ENCODE peak calls at places on chromosomes 1 and 21, in four cellular contexts. X is activated CD4-positive, alpha-beta T cell treated with anti-CD3 and anti-CD28 coated beads for 48 hours; Y is stimulated activated CD4-positive, alpha-beta T cell treated with anti-CD3 and anti-CD28 coated beads, TNF-alpha, amount 100 ng/mL, for 1 hour; F is iris pigment epithelial cell. A is an unnamed sample.

GRCh38 chr1:24551290-24551859 is 4.5 kb upstream of the NCMAP start:
- DNase-seq in X (no peak), Y (no peak), F (no peak), A (no peak)

GRCh38 chr1:204369006-204369726 is 9.4 kb upstream of the PLEKHA6 start:
- DNase-seq in X (no peak), Y (no peak), F (no peak), A (no peak)

GRCh38 chr1:7388141-7388487 is 383.0 kb upstream of the VAMP3 start:
- DNase-seq in X (no peak), Y (no peak), F (no peak), A (no peak)

GRCh38 chr1:39573736-39574624 is 2.6 kb downstream of the PABPC4 start:
- DNase-seq in X (no peak), Y (no peak), F (peak), A (no peak)

GRCh38 chr21:41071410-41071809 is 96.5 kb upstream of the BACE2 start:
- DNase-seq in X (no peak), Y (no peak), F (no peak), A (no peak)

GRCh38 chr1:230609208-230609607 is 33.1 kb upstream of the COG2 start:
- DNase-seq in X (no peak), Y (no peak), F (no peak), A (no peak)

GRCh38 chr1:63618001-63618400 is 24.8 kb downstream of the PGM1 start:
- DNase-seq in X (no peak), Y (no peak), F (peak), A (no peak)

GRCh38 chr1:108609483-108610066 is 49.7 kb downstream of the EEIG2 start:
- DNase-seq in X (no peak), Y (no peak), F (peak), A (no peak)

GRCh38 chr1:171801395-171801990 is 20.0 kb downstream of the METTL13 start:
- DNase-seq in X (no peak), Y (no peak), F (peak), A (no peak)

GRCh38 chr1:209565759-209566678 is 17.5 kb upstream of the CAMK1G start:
- DNase-seq in X (peak), Y (peak), F (peak), A (peak)

GRCh38 chr1:204358605-204359004 is 1.1 kb downstream of the PLEKHA6 start:
- DNase-seq in X (no peak), Y (no peak), F (no peak), A (no peak)

GRCh38 chr1:77126309-77126708 is 92.9 kb downstream of the PIGK start:
- DNase-seq in X (peak), Y (no peak), F (peak), A (no peak)

GRCh38 chr1:244224487-244225430 is 173.7 kb downstream of the ZBTB18 start:
- DNase-seq in X (no peak), Y (no peak), F (peak), A (no peak)

GRCh38 chr21:44456207-44456914 is 1.1 kb downstream of the LRRC3 start:
- DNase-seq in X (no peak), Y (no peak), F (no peak), A (no peak)

GRCh38 chr1:234258071-234258470 is 115.2 kb upstream of the COA6 start:
- DNase-seq in X (no peak), Y (no peak), F (no peak), A (no peak)

GRCh38 chr1:183634429-183635065 is 1.0 kb downstream of the ARPC5 start:
- DNase-seq in X (no peak), Y (no peak), F (no peak), A (no peak)

GRCh38 chr21:44872266-44872567 is 1.3 kb downstream of the PTTG1IP start:
- DNase-seq in X (no peak), Y (no peak), F (no peak), A (no peak)

GRCh38 chr1:210024996-210025395 is 87.0 kb downstream of the SYT14 start:
- DNase-seq in X (no peak), Y (no peak), F (no peak), A (no peak)

GRCh38 chr1:17010601-17011438 is 908 bp downstream of the ATP13A2 start:
- DNase-seq in X (peak), Y (no peak), F (peak), A (no peak)

GRCh38 chr1:109887890-109888289 is 22.8 kb upstream of the CSF1 start:
- DNase-seq in X (no peak), Y (no peak), F (no peak), A (no peak)

GRCh38 chr1:160083968-160084770 is 2.8 kb downstream of the KCNJ9 start:
- DNase-seq in X (peak), Y (peak), F (peak), A (peak)

GRCh38 chr21:29018540-29018939 is 609 bp downstream of the RWDD2B start:
- DNase-seq in X (peak), Y (no peak), F (no peak), A (no peak)

GRCh38 chr1:225447649-225448048 is 19.8 kb upstream of the LBR start:
- DNase-seq in X (no peak), Y (no peak), F (peak), A (no peak)

GRCh38 chr1:13701274-13701650 is 1.3 kb downstream of the PRDM2 start:
- DNase-seq in X (no peak), Y (no peak), F (no peak), A (no peak)

GRCh38 chr1:32962248-32962896 is 2.2 kb downstream of the RNF19B start:
- DNase-seq in X (no peak), Y (no peak), F (peak), A (no peak)

GRCh38 chr1:95146637-95147036 is 29.5 kb downstream of the TLCD4 start:
- DNase-seq in X (no peak), Y (no peak), F (no peak), A (no peak)

GRCh38 chr1:229370601-229371021 is 27.8 kb upstream of the CCSAP start:
- DNase-seq in X (no peak), Y (no peak), F (no peak), A (no peak)

GRCh38 chr1:232859216-232859615 is 54.0 kb downstream of the MAP10 start:
- DNase-seq in X (no peak), Y (no peak), F (no peak), A (no peak)

GRCh38 chr1:101484896-101485412 is 248.1 kb downstream of the S1PR1 start:
- DNase-seq in X (no peak), Y (no peak), F (no peak), A (no peak)

GRCh38 chr1:150234647-150235435 is 1.1 kb downstream of the ANP32E start:
- DNase-seq in X (peak), Y (peak), F (peak), A (peak)

GRCh38 chr1:210293191-210293607 is 35.5 kb upstream of the HHAT start:
- DNase-seq in X (no peak), Y (no peak), F (peak), A (no peak)

GRCh38 chr1:21815724-21816311 is 3.8 kb downstream of the LDLRAD2 start:
- DNase-seq in X (no peak), Y (no peak), F (no peak), A (no peak)

GRCh38 chr1:15125101-15125745 is 28.3 kb upstream of the TMEM51 start:
- DNase-seq in X (no peak), Y (no peak), F (no peak), A (no peak)

A was measured in stimulated activated CD8-positive, alpha-beta memory T cell treated with anti-CD3 and anti-CD28 coated beads, Interleukin-15, amount 100 ng/mL, for 24 hours.